ENCODE peak calls at places on chromosome 7, in ten cellular contexts. W is bronchial epithelial cell, O is endothelial cell of umbilical vein, B is neural progenitor cell, V is coronary artery, Q is mucosa of descending colon, I is tibial nerve, U is neural crest cell, R is colonic mucosa, K is testis. L is an unnamed sample.
A peak's percentile ranks its signal among the peaks of the same experiment; 100 is the strongest.

GRCh38 chr7:20033621-20034200 is 183.5 kb downstream of the MACC1 start:
- DNase-seq in U (no peak), I (no peak), V (no peak), B (no peak), W (peak; percentile 0), O (no peak), R (no peak), Q (no peak), K (no peak), L (peak; percentile 57)

GRCh38 chr7:155518633-155519032 is 27.7 kb downstream of the CNPY1 start:
- DNase-seq in R (no peak), U (no peak), Q (no peak), I (no peak), W (no peak), V (no peak), B (no peak), O (no peak), K (no peak), L (no peak)

GRCh38 chr7:84536256-84536870 is 341.8 kb upstream of the SEMA3A start:
- DNase-seq in I (no peak), Q (no peak), B (no peak), O (no peak), U (no peak), V (no peak), K (no peak), W (peak; percentile 53), R (no peak), L (no peak)

GRCh38 chr7:88756806-88757205 is 2.7 kb upstream of the ZNF804B start:
- DNase-seq in R (no peak), B (no peak), V (no peak), O (no peak), I (no peak), W (no peak), K (no peak), U (no peak), Q (no peak), L (no peak)

GRCh38 chr7:108327353-108327752 is 128.9 kb downstream of the NRCAM start:
- DNase-seq in Q (no peak), W (no peak), I (no peak), B (no peak), R (no peak), U (no peak), K (no peak), V (no peak), O (no peak), L (no peak)

GRCh38 chr7:148385009-148385682 is 205.4 kb upstream of the C7orf33 start:
- DNase-seq in K (no peak), V (no peak), U (peak; percentile 7), R (no peak), B (peak; percentile 52), W (peak; percentile 29), O (no peak), Q (no peak), I (no peak), L (no peak)

GRCh38 chr7:105219771-105220160 is 169.0 kb downstream of the SRPK2 start:
- DNase-seq in O (no peak), I (no peak), U (no peak), Q (no peak), W (peak; percentile 99), V (no peak), B (no peak), R (no peak), K (no peak), L (peak; percentile 71)

GRCh38 chr7:150754950-150755349 is 17.7 kb downstream of the GIMAP5 start:
- DNase-seq in I (no peak), B (no peak), W (no peak), K (no peak), U (no peak), V (no peak), O (no peak), R (no peak), Q (no peak), L (no peak)

GRCh38 chr7:64875658-64876406 is 27.2 kb upstream of the ZNF273 start:
- DNase-seq in U (no peak), I (peak; percentile 3), W (no peak), K (no peak), V (no peak), R (peak; percentile 7), B (no peak), O (no peak), Q (no peak), L (no peak)

GRCh38 chr7:84258628-84259027 is 64.0 kb upstream of the SEMA3A start:
- DNase-seq in O (no peak), W (no peak), Q (no peak), U (no peak), V (no peak), K (no peak), B (no peak), R (no peak), I (no peak), L (no peak)

GRCh38 chr7:41472427-41473125 is 230.3 kb downstream of the INHBA start:
- DNase-seq in O (no peak), U (no peak), W (no peak), I (no peak), R (no peak), B (no peak), K (no peak), V (no peak), Q (no peak), L (no peak)

GRCh38 chr7:159036916-159037605 is 107.6 kb downstream of the VIPR2 start:
- DNase-seq in V (no peak), I (peak; percentile 2), K (peak; percentile 11), Q (no peak), O (no peak), W (no peak), R (no peak), B (no peak), U (no peak), L (no peak)

GRCh38 chr7:28362812-28363211 is 49.5 kb upstream of the CREB5 start:
- DNase-seq in R (no peak), K (no peak), Q (no peak), B (no peak), W (peak; percentile 13), V (no peak), U (no peak), O (no peak), I (no peak), L (no peak)

GRCh38 chr7:28360739-28361138 is 51.6 kb upstream of the CREB5 start:
- DNase-seq in W (no peak), K (no peak), B (peak; percentile 26), Q (no peak), U (no peak), I (no peak), R (no peak), V (no peak), O (no peak), L (no peak)

GRCh38 chr7:28369523-28369922 is 42.8 kb upstream of the CREB5 start:
- DNase-seq in Q (no peak), O (no peak), B (no peak), R (no peak), W (no peak), K (no peak), V (no peak), U (no peak), I (no peak), L (no peak)

GRCh38 chr7:28358423-28358868 is 53.9 kb upstream of the CREB5 start:
- DNase-seq in K (no peak), U (no peak), Q (peak; percentile 18), R (no peak), W (peak; percentile 95), I (no peak), B (no peak), V (no peak), O (peak; percentile 36), L (peak; percentile 96)

DNA sequence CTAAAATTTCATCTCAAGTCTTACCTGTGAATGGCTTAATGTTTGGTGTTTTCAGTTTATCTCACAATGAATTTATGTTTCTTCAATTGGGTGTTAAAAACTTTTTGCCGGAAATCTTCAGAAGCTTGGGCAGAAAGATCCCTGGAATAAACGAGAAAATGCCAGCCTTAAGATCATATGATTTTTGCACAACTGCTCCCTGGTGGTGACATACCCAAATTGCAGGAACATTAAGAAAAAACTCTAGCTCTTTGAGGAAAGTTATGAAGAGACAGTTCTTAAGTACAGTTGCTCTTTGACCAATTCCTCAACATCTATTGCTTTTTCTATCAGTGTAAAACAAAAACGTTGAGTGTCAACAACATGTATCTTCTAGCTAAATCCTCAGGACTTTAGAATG is 48.2 kb upstream of the CREB5 start:
- DNase-seq in B (no peak), Q (no peak), V (no peak), K (no peak), R (no peak), U (no peak), O (no peak), I (no peak), W (no peak), L (no peak)
- TF ChIP-seq CTCF in B (peak; percentile 40), Q (no peak), V (no peak), K (no peak), R (no peak), U (peak; percentile 52), O (no peak), I (no peak), W (no peak), L (peak; percentile 38)

GRCh38 chr7:51141451-51141971 is 175.1 kb downstream of the COBL start:
- DNase-seq in U (no peak), W (peak; percentile 50), K (no peak), O (peak; percentile 81), R (no peak), V (no peak), I (no peak), B (peak; percentile 59), Q (no peak), L (peak; percentile 55)
- TF ChIP-seq CTCF in U (peak; percentile 66), W (peak; percentile 59), K (peak; percentile 20), O (peak; percentile 48), R (peak; percentile 20), V (peak; percentile 34), I (peak; percentile 24), B (peak; percentile 83), Q (no peak), L (peak; percentile 71)

DNA sequence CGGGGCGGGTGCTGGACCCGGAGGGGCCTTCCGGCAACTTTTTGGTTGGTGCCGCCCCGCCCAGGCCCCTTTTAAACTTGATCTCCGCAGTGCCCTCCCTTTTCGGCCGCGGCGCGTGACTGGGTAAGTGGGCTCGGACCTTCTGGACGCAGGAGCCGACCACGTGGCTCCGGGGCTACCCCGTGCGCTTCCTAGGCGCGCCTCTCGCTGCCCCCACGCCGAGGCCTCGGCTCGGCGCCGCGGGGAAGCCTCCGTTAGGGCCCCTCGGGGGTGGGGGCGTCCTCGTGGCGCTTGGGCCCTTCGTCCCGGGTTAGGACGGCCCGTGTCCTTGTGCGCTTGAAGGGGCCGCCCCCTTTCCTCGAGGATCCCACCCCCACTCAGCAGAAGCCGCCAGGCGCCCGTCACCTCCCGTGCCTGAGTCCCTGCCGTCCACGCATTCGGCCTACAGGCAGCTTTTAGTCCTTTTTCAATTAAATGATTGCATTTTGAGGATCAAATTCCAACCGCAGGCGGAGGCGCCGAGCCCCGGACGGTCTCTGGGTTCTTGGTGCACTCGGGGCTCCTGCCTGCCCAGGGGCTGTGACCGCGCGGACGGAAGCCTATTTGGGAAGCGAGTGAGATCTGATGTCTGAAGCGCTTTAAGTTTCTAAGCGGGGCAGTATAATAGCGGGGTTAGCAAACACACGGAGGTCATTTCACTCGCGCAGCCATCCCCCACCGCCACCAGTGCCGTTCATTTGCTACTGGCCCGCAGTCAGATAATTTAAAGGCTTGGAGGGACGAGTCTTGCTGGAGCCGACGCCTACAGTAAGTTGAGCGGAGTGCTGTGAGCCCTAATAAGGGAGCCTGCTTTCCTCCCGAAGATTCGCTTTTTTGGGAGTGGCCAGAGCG is 31.8 kb upstream of the TOMM7 start:
- DNase-seq in K (peak; percentile 87), V (peak; percentile 97), W (peak; percentile 51), O (peak; percentile 72), I (peak; percentile 86), Q (peak; percentile 79), U (peak; percentile 57), B (peak; percentile 76), R (peak; percentile 82), L (peak; percentile 91)
- TF ChIP-seq CTCF in K (no peak), V (peak; percentile 66), W (no peak), O (peak; percentile 41), I (peak; percentile 63), Q (peak; percentile 4), U (peak; percentile 86), B (peak; percentile 3), R (peak; percentile 81), L (peak; percentile 86)

GRCh38 chr7:144786522-144786921 is 49.3 kb downstream of the TPK1 start:
- DNase-seq in I (no peak), W (no peak), Q (no peak), O (no peak), K (no peak), B (peak; percentile 35), V (no peak), U (no peak), R (no peak), L (peak; percentile 23)
- TF ChIP-seq CTCF in I (no peak), W (peak; percentile 27), Q (no peak), O (no peak), K (no peak), B (peak; percentile 49), V (no peak), U (no peak), R (no peak), L (no peak)